ENCODE peak calls at places on chromosomes 13 and 19, in four cellular contexts. B is thyroid gland, Z is HL-60, U is MM.1S. J is an unnamed sample.

GRCh38 chr13:66992683-66993082 is 237.5 kb downstream of the PCDH9 start:
- DNase-seq in Z (no peak), B (no peak), U (no peak), J (no peak)

GRCh38 chr13:79560954-79561353 is 80.0 kb downstream of the NDFIP2 start:
- DNase-seq in U (no peak), B (no peak), Z (no peak), J (no peak)

GRCh38 chr13:22316494-22317025 is 645.7 kb downstream of the FGF9 start:
- DNase-seq in U (no peak), Z (no peak), B (no peak), J (no peak)

GRCh38 chr19:48444129-48444932 is 1.5 kb upstream of the GRWD1 start:
- DNase-seq in U (no peak), Z (no peak), B (no peak), J (no peak)

GRCh38 chr13:96075953-96076543 is 13.9 kb upstream of the HS6ST3 start:
- DNase-seq in B (no peak), U (peak), Z (no peak), J (peak)

GRCh38 chr13:23844132-23844531 is 45.1 kb downstream of the MIPEP start:
- DNase-seq in B (no peak), U (no peak), Z (no peak), J (no peak)

GRCh38 chr19:6271721-6272410 is 7.9 kb downstream of the MLLT1 start:
- DNase-seq in B (peak), U (no peak), Z (no peak), J (peak)

GRCh38 chr13:75670496-75670895 is 34.4 kb downstream of the LMO7 start:
- DNase-seq in Z (no peak), U (no peak), B (no peak), J (peak)

GRCh38 chr13:87941244-87941643 is 270.1 kb downstream of the SLITRK5 start:
- DNase-seq in B (no peak), Z (no peak), U (no peak), J (no peak)

GRCh38 chr19:54282706-54283105 is 1.8 kb upstream of the LILRB2 start:
- DNase-seq in Z (peak), U (no peak), B (no peak), J (no peak)

GRCh38 chr19:55300821-55301458 is 17.1 kb downstream of the BRSK1 start:
- DNase-seq in U (no peak), B (no peak), Z (no peak), J (no peak)

GRCh38 chr19:47095707-47096704 is 17.6 kb downstream of the ZC3H4 start:
- DNase-seq in B (peak), U (no peak), Z (peak), J (no peak)

GRCh38 chr13:108214511-108215383 is 589 bp downstream of the LIG4 start:
- DNase-seq in B (peak), U (no peak), Z (no peak), J (no peak)

GRCh38 chr13:99278843-99279242 is 20.7 kb upstream of the GPR18 start:
- DNase-seq in Z (no peak), B (no peak), U (no peak), J (no peak)

GRCh38 chr13:63449549-63449948 is 2033.9 kb upstream of the PCDH20 start:
- DNase-seq in Z (no peak), B (no peak), U (no peak), J (peak)

GRCh38 chr13:93603043-93603442 is 376.4 kb downstream of the GPC6 start:
- DNase-seq in Z (no peak), U (no peak), B (no peak), J (peak)

GRCh38 chr13:37608750-37609339 is 10.3 kb upstream of the POSTN start:
- DNase-seq in Z (no peak), B (no peak), U (no peak), J (no peak)

GRCh38 chr13:111241006-111241755 is 79.3 kb upstream of the TEX29 start:
- DNase-seq in U (no peak), B (no peak), Z (no peak), J (no peak)

GRCh38 chr19:31357315-31357673 is 8.1 kb upstream of the TSHZ3 start:
- DNase-seq in U (no peak), Z (no peak), B (no peak), J (no peak)

GRCh38 chr19:43502419-43502976 is 2.0 kb downstream of the PHLDB3 start:
- DNase-seq in B (no peak), Z (no peak), U (no peak), J (no peak)

GRCh38 chr13:105442941-105443340 is 1092.5 kb downstream of the EFNB2 start:
- DNase-seq in B (no peak), Z (no peak), U (no peak), J (peak)

GRCh38 chr13:23572836-23573235 is 2.6 kb downstream of the TNFRSF19 start:
- DNase-seq in Z (no peak), U (no peak), B (no peak), J (no peak)

GRCh38 chr19:6828698-6829633 is 56.5 kb downstream of the VAV1 start:
- DNase-seq in B (no peak), Z (peak), U (peak), J (no peak)

GRCh38 chr19:3849092-3849491 is 19.7 kb downstream of the ZFR2 start:
- DNase-seq in U (peak), Z (peak), B (peak), J (no peak)

GRCh38 chr19:6417713-6418561 is 6.7 kb downstream of the KHSRP start:
- DNase-seq in B (peak), Z (no peak), U (no peak), J (peak)

GRCh38 chr19:46426506-46427162 is 2.1 kb downstream of the PNMA8C start:
- DNase-seq in U (no peak), B (peak), Z (no peak), J (peak)

GRCh38 chr13:97986841-97987240 is 33.4 kb downstream of the IPO5 start:
- DNase-seq in Z (peak), B (no peak), U (peak), J (no peak)

GRCh38 chr19:42003506-42004294 is 9.7 kb upstream of the ATP1A3 start:
- DNase-seq in U (no peak), B (no peak), Z (no peak), J (no peak)

GRCh38 chr13:51643114-51643881 is 59.0 kb downstream of the WDFY2 start:
- DNase-seq in U (no peak), Z (no peak), B (no peak), J (peak)

GRCh38 chr13:23506071-23506820 is 64.0 kb upstream of the TNFRSF19 start:
- DNase-seq in Z (no peak), U (no peak), B (no peak), J (peak)

GRCh38 chr13:66635526-66635925 is 594.6 kb downstream of the PCDH9 start:
- DNase-seq in B (no peak), U (no peak), Z (no peak), J (peak)

GRCh38 chr13:110425444-110425780 is 118.3 kb downstream of the COL4A2 start:
- DNase-seq in B (no peak), U (no peak), Z (no peak), J (peak)

GRCh38 chr13:40624338-40624737 is 42.1 kb downstream of the FOXO1 start:
- DNase-seq in U (no peak), Z (no peak), B (no peak), J (peak)

GRCh38 chr13:23673354-23673753 is 103.1 kb downstream of the TNFRSF19 start:
- DNase-seq in Z (no peak), B (no peak), U (no peak), J (peak)

GRCh38 chr19:13689050-13689449 is 75.3 kb upstream of the MRI1 start:
- DNase-seq in Z (no peak), B (no peak), U (no peak), J (peak)

GRCh38 chr19:58544591-58545285 is 874 bp downstream of the TRIM28 start:
- DNase-seq in B (peak), Z (peak), U (peak), J (peak)

GRCh38 chr19:58545286-58546068 is 1.6 kb downstream of the TRIM28 start:
- DNase-seq in U (no peak), B (no peak), Z (no peak), J (no peak)

GRCh38 chr19:58546131-58546530 is 2.3 kb downstream of the TRIM28 start:
- DNase-seq in B (no peak), Z (no peak), U (no peak), J (no peak)

GRCh38 chr19:58547323-58548312 is 3.8 kb downstream of the TRIM28 start:
- DNase-seq in Z (no peak), B (no peak), U (no peak), J (no peak)

DNA sequence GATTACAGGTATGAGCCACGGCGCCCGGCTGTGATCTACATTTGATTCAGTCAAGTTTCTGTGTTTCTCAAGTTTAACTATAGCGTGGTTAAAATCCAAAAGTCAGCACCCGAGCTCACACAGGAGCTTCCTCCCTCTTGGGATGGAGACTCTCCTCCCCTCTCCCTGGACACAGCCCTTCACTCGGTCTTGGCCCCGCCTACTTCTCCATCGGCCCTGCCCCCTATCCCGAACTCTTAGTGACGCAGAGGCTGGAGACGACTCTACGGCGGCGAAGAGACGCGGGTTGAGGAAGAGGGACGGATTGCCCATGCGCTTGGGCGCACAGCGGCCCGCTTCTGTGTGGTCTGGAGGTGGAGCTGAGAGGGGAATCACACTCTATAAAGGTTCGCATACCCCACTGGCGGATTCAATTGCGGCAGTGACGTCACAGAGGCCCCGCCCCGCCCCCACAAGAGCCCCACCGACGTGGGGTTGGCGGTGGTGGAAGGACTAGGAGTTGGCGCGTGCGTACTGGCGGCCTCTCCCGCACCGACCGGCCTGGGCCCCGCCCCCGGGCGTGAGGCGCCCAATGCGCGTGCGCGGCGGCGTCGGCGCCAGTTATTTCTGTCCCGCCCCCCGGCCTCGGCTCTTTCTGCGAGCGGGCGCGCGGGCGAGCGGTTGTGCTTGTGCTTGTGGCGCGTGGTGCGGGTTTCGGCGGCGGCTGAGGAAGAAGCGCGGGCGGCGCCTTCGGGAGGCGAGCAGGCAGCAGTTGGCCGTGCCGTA is at the start of gene TRIM28:
- DNase-seq in U (peak), Z (peak), B (peak), J (peak)
- TF ChIP-seq CTCF in U (no peak), Z (no peak), B (peak), J (no peak)

GRCh38 chr13:89750371-89750770 is 1597.1 kb upstream of the MIR17HG start:
- DNase-seq in Z (no peak), B (no peak), U (no peak), J (no peak)
- H3K4me3 ChIP-seq in Z (no peak), B (no peak), U (no peak), J (no peak)

GRCh38 chr13:44575035-44575434 is 1.1 kb downstream of the TSC22D1 start:
- DNase-seq in U (no peak), Z (no peak), B (no peak), J (no peak)

GRCh38 chr13:44576396-44577235 is 486 bp upstream of the TSC22D1 start:
- DNase-seq in U (no peak), B (peak), Z (peak), J (no peak)

GRCh38 chr13:44577236-44578063 is 1.3 kb upstream of the TSC22D1 start:
- DNase-seq in B (peak), Z (peak), U (peak), J (peak)

GRCh38 chr13:44574466-44574855 is 1.7 kb downstream of the TSC22D1 start:
- DNase-seq in Z (no peak), U (no peak), B (no peak), J (no peak)

DNA sequence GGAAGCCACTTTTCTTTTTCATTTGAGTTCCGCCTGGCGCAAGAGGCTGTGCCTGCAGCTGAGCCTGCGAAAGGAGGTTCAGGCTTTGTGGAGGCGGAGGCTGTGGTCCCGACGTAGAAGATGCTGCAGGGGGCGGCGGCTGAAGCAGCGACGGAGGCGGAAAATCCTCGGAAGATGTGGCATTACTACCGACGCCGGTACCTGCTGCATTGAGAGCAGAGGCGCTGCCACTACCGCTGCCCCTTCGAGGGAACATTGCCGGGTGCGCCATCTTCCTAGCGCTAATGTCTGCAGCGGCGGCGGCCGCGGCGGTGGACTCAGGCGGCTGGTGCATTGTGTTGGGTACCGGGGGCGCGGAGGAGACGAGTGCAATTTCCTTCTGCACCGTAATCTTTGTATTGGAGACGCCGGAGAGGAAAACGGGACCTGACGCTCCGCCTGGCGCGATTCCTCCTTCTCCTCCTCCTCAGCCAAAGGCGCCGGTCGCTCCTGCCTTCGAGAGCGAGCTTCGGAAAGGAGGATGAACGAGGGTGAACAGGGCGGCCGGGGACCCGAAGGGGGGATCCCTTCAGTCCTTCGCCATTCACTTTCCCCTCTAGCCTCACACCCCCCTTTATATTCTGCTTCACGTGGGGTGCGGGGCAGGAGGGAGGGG is at the start of gene TSC22D1:
- DNase-seq in U (peak), B (peak), Z (peak), J (peak)
- TF ChIP-seq CTCF in U (no peak), B (no peak), Z (no peak), J (no peak)

DNA sequence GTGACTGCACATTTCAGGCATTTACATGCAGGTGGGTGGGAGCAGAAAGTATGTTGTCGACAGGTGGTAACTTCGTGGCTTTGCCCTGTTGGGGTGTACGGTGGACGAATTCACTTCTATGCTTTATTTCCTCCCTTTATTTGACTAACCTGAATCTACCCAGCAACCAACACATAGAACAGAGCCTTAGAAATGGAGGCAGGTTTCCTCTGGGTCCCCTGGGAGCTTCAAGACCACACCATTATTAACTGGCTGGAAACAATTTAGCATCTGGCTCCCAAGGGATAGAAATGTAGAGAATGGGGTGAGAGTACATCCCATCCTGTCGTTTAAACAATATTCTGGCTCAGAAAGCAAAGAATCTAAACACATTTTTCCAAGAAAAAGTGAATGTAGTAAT is 244.4 kb downstream of the DLEU7 start:
- DNase-seq in Z (no peak), B (no peak), U (no peak), J (no peak)
- H3K4me3 ChIP-seq in Z (no peak), B (no peak), U (no peak), J (no peak)

DNA sequence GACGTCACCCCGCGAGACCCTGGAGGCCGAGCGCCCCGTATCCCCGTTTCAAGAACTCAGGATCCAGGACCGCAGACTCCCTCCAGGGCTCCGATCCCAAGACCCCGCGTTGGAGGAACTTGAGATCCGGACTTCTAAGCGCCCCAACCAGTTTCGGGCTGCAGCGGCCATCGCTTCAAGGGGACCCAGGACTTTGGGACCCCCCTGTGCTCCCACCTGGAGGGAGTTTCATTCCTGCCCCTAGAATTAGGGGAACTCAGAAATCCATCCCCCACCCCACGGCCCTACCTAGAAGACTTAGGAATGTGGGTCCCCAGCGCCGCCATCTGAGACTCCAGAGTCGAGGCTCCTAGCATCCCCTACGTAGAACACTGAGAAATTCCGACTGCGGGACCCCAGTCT is 399 bp downstream of the PLEKHG2 start:
- DNase-seq in Z (no peak), B (peak), U (no peak), J (no peak)
- TF ChIP-seq CTCF in Z (peak), B (no peak), U (no peak), J (no peak)

DNA sequence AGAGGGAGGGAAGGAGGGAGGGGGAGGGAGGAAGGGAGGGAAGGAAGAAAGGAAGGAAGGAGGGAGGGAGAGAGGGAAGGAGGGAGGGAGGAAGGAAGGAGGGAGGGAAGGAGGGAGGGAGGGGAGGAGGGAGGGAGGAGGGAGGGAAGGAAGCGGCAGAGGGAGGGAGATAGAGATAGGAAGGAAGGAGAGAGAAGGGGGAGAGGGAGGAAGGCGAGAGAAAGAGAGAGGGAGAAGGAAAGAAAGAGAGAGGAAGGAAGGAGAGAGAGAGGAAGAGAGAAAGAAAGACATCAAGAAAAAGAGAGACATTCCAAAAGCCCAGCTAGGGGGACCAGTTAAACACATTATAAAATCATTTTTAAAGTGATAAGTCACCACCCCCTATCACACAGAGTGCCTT is 62.5 kb downstream of the GNG7 start:
- DNase-seq in B (no peak), Z (no peak), U (no peak), J (no peak)
- H3K4me3 ChIP-seq in B (no peak), Z (no peak), U (no peak), J (no peak)

DNA sequence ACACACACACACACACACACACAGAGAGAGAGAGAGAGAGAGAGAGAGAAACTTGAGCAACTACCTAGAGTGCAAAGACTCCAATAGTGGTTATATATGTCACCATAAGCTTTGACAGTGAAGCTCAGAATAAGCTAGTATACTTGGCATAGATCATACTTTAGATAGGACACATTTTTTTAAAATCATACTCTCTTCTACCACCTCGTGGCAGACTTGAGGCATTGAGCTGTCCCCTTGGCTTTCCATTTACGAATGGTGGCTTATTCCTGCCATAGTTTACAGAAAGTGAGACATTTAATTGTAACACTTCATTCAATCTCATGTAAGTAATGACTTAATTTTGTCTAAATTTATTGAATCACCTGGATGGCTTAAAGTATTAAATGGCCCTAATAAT is 108.2 kb downstream of the EDNRB start:
- DNase-seq in B (no peak), Z (peak), U (peak), J (peak)
- TF ChIP-seq CTCF in B (peak), Z (peak), U (peak), J (peak)

DNA sequence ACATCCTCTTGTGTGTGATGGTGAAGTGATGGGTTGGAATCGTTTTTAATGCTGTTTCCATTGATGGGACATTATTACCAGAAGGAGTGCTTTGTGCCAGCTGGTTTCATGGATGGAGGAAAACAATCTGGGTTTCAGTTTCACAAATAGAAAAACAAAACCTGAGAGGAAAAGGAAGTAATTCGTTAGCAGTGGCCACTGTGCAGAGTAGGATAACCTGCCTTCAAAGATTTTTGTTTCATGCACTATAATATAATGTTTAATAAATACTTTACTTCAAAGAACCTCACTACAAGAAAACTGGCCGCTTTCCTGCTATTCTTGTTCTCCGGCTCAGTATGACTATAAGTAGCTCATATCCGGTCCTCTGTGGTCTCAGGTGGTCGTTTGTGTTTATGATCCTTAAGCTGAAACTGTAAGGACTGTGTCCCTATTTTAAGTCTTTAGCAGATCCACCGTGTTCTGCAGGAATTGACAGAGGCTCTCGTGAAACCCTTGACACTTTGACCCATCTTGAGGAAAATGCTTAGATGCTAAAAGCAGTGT is 104.7 kb downstream of the GGACT start:
- DNase-seq in Z (no peak), B (no peak), U (peak), J (no peak)
- H3K4me3 ChIP-seq in Z (no peak), B (no peak), U (peak), J (no peak)

J was measured in foreskin fibroblast.